ENCODE peak calls at places on chromosomes 4 and X, in eight cellular contexts. J, E, K, M, V, B, S and Z are unnamed samples.

GRCh38 chr4:165294907-165295306 is 32.6 kb upstream of the MSMO1 start:
- DNase-seq in J (no peak), E (no peak), K (peak; percentile 19), M (peak; percentile 61), V (no peak), B (peak; percentile 26), S (no peak), Z (peak; percentile 21)

GRCh38 chr4:2364654-2365053 is 53.8 kb downstream of the ZFYVE28 start:
- DNase-seq in J (no peak), E (peak; percentile 50), K (no peak), M (no peak), V (no peak), B (peak; percentile 68), S (peak; percentile 52), Z (peak; percentile 24)

GRCh38 chrX:127708155-127708554 is 344.0 kb downstream of the ACTRT1 start:
- DNase-seq in J (peak; percentile 3), E (no peak), K (no peak), M (no peak), V (no peak), B (no peak), S (peak; percentile 0), Z (peak; percentile 8)

GRCh38 chrX:46574941-46575381 is 1.4 kb downstream of the CHST7 start:
- DNase-seq in J (no peak), E (peak; percentile 15), K (peak; percentile 14), M (peak; percentile 74), V (no peak), B (peak; percentile 11), S (no peak), Z (peak; percentile 50)

GRCh38 chr4:177271091-177271490 is 38.6 kb upstream of the NEIL3 start:
- DNase-seq in J (no peak), E (no peak), K (no peak), M (no peak), V (no peak), B (no peak), S (no peak), Z (no peak)

GRCh38 chrX:4844376-4844775 is 1130.9 kb upstream of the PRKX start:
- DNase-seq in J (peak; percentile 0), E (no peak), K (no peak), M (no peak), V (no peak), B (no peak), S (no peak), Z (no peak)

GRCh38 chr4:148054275-148054674 is 322.4 kb downstream of the ARHGAP10 start:
- DNase-seq in J (no peak), E (no peak), K (no peak), M (peak; percentile 21), V (no peak), B (no peak), S (no peak), Z (peak; percentile 46)

GRCh38 chr4:2041234-2042130 is 17.6 kb upstream of the NAT8L start:
- DNase-seq in J (no peak), E (peak; percentile 84), K (peak; percentile 91), M (peak; percentile 90), V (no peak), B (peak; percentile 73), S (peak; percentile 80), Z (peak; percentile 68)

GRCh38 chr4:2253160-2254084 is 8.5 kb downstream of the MXD4 start:
- DNase-seq in J (no peak), E (peak; percentile 14), K (no peak), M (no peak), V (no peak), B (no peak), S (no peak), Z (no peak)